ENCODE peak calls at places on chromosomes 13 and 19, in ten cellular contexts. K is pancreas; U is vagina; Z is IMR-90; G is ascending aorta; E is right lobe of liver; R is CD8-positive, alpha-beta T cell; F is brain microvascular endothelial cell; L is fibroblast of pulmonary artery; H is tibial artery. I is an unnamed sample.

GRCh38 chr19:33064117-33064777 is 441 bp downstream of the RHPN2 start:
- DNase-seq in L (no peak), R (no peak), U (no peak), H (no peak), F (no peak), G (no peak), Z (no peak), K (peak), E (peak), I (no peak)

GRCh38 chr19:45645631-45646344 is 6.6 kb upstream of the EML2 start:
- DNase-seq in H (peak), U (no peak), L (peak), Z (peak), E (peak), G (peak), R (peak), F (peak), K (peak), I (peak)

GRCh38 chr19:3358919-3359849 is 7.2 kb upstream of the NFIC start:
- DNase-seq in Z (peak), F (no peak), E (peak), K (peak), L (peak), H (peak), R (peak), U (peak), G (peak), I (peak)

GRCh38 chr13:30364133-30364532 is 56.8 kb upstream of the KATNAL1 start:
- DNase-seq in G (no peak), F (no peak), E (no peak), Z (peak), R (no peak), K (no peak), U (no peak), H (no peak), L (peak), I (no peak)

GRCh38 chr13:28805193-28805819 is 14.8 kb upstream of the MTUS2 start:
- DNase-seq in L (peak), F (no peak), G (no peak), Z (no peak), R (no peak), E (peak), H (no peak), U (no peak), K (no peak), I (peak)

GRCh38 chr19:10510301-10510802 is 6.9 kb downstream of the S1PR5 start:
- DNase-seq in F (no peak), H (no peak), G (no peak), R (peak), U (no peak), E (no peak), Z (no peak), K (no peak), L (no peak), I (no peak)

GRCh38 chr13:46339035-46339666 is 47.9 kb downstream of the RUBCNL start:
- DNase-seq in K (no peak), H (no peak), R (no peak), Z (peak), E (no peak), G (no peak), U (peak), F (peak), L (peak), I (peak)

GRCh38 chr13:25478186-25478585 is 106.4 kb downstream of the ATP8A2 start:
- DNase-seq in L (no peak), E (no peak), F (no peak), U (no peak), G (no peak), R (no peak), K (no peak), Z (no peak), H (no peak), I (peak)

GRCh38 chr19:31054430-31054829 is 294.8 kb downstream of the TSHZ3 start:
- DNase-seq in Z (peak), E (no peak), L (peak), G (no peak), K (no peak), R (no peak), H (no peak), F (peak), U (no peak), I (peak)

GRCh38 chr13:66618702-66619101 is 611.4 kb downstream of the PCDH9 start:
- DNase-seq in L (peak), H (no peak), R (no peak), U (no peak), Z (peak), F (no peak), K (no peak), G (no peak), E (no peak), I (peak)

GRCh38 chr19:31974290-31974689 is 371.1 kb upstream of the ZNF507 start:
- DNase-seq in E (no peak), L (no peak), Z (no peak), U (no peak), F (no peak), R (no peak), G (no peak), K (no peak), H (no peak), I (no peak)

GRCh38 chr19:35657904-35658700 is 8.2 kb upstream of the UPK1A start:
- DNase-seq in R (no peak), E (no peak), Z (no peak), G (no peak), L (no peak), U (no peak), K (no peak), H (no peak), F (peak), I (no peak)

GRCh38 chr19:45790942-45791341 is 1.7 kb downstream of the DMWD start:
- DNase-seq in H (no peak), G (no peak), Z (no peak), K (no peak), U (no peak), F (no peak), R (peak), L (no peak), E (no peak), I (no peak)

GRCh38 chr13:75792526-75793187 is 156.5 kb downstream of the LMO7 start:
- DNase-seq in K (peak), U (no peak), L (peak), G (no peak), R (no peak), E (peak), Z (peak), F (no peak), H (no peak), I (peak)

GRCh38 chr13:19665427-19665859 is 32.0 kb downstream of the MPHOSPH8 start:
- DNase-seq in L (no peak), Z (no peak), F (no peak), H (no peak), U (no peak), E (no peak), K (no peak), R (no peak), G (no peak), I (no peak)

GRCh38 chr19:57748029-57748428 is 1.4 kb downstream of the ZNF776 start:
- DNase-seq in H (no peak), Z (no peak), K (no peak), R (no peak), U (no peak), F (no peak), G (no peak), L (no peak), E (no peak), I (no peak)

GRCh38 chr19:33798701-33799111 is 2.0 kb downstream of the KCTD15 start:
- DNase-seq in G (no peak), U (no peak), Z (peak), K (no peak), R (no peak), E (no peak), H (no peak), L (peak), F (no peak), I (peak)

GRCh38 chr19:49896863-49897621 is at the start of gene IL4I1:
- DNase-seq in L (peak), F (no peak), E (no peak), R (peak), Z (peak), H (no peak), K (no peak), G (no peak), U (no peak), I (peak)

GRCh38 chr19:10604460-10604980 is 17.4 kb upstream of the AP1M2 start:
- DNase-seq in E (no peak), K (no peak), R (peak), F (no peak), Z (no peak), U (no peak), H (no peak), L (no peak), G (no peak), I (no peak)

GRCh38 chr13:61255035-61255796 is 160.4 kb downstream of the PCDH20 start:
- DNase-seq in G (no peak), H (no peak), Z (no peak), L (peak), R (no peak), F (no peak), E (no peak), U (no peak), K (no peak), I (peak)

GRCh38 chr13:30737511-30738342 is 2.4 kb downstream of the ALOX5AP start:
- DNase-seq in E (no peak), R (no peak), F (no peak), G (no peak), Z (no peak), K (no peak), H (no peak), L (no peak), U (no peak), I (no peak)

GRCh38 chr13:112159575-112160547 is 92.9 kb downstream of the SOX1 start:
- DNase-seq in R (no peak), U (no peak), Z (no peak), L (no peak), E (no peak), K (no peak), H (peak), G (no peak), F (no peak), I (no peak)

GRCh38 chr13:101785858-101786257 is 333.4 kb downstream of the ITGBL1 start:
- DNase-seq in R (no peak), K (peak), H (no peak), G (no peak), F (peak), L (peak), E (peak), U (no peak), Z (peak), I (peak)

GRCh38 chr19:21878646-21879045 is 42.7 kb upstream of the ZNF43 start:
- DNase-seq in R (no peak), U (peak), Z (no peak), E (no peak), G (no peak), L (no peak), F (no peak), K (no peak), H (no peak), I (no peak)

GRCh38 chr13:103178986-103179695 is 112.9 kb upstream of the SLC10A2 start:
- DNase-seq in Z (no peak), E (no peak), L (no peak), F (no peak), U (no peak), G (no peak), H (no peak), R (no peak), K (no peak), I (no peak)

DNA sequence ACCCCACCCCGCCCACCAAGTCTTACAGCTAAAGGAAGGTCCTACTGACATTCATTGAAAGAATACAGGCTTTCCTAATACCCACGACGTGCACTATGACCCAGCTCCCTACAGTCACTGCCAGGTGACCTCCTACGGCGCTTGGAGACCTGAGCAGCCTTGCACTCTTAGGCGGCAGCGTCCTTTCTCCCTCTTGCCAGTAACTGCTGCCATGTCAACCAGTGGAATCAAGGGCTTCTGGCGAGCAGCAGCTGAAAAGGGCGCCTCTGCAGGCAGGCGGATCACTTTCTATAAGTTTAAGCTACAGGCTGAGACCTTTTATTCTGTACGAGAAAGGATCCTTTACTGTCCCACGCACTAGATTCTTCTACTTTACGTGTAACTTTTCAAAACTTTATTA is 2.0 kb downstream of the KCTD12 start:
- DNase-seq in G (no peak), K (peak), Z (no peak), R (no peak), H (no peak), U (no peak), L (peak), E (no peak), F (peak), I (peak)
- TF ChIP-seq CTCF in G (no peak), K (no peak), Z (no peak), R (no peak), H (no peak), U (no peak), L (peak), E (no peak), F (peak), I (peak)

DNA sequence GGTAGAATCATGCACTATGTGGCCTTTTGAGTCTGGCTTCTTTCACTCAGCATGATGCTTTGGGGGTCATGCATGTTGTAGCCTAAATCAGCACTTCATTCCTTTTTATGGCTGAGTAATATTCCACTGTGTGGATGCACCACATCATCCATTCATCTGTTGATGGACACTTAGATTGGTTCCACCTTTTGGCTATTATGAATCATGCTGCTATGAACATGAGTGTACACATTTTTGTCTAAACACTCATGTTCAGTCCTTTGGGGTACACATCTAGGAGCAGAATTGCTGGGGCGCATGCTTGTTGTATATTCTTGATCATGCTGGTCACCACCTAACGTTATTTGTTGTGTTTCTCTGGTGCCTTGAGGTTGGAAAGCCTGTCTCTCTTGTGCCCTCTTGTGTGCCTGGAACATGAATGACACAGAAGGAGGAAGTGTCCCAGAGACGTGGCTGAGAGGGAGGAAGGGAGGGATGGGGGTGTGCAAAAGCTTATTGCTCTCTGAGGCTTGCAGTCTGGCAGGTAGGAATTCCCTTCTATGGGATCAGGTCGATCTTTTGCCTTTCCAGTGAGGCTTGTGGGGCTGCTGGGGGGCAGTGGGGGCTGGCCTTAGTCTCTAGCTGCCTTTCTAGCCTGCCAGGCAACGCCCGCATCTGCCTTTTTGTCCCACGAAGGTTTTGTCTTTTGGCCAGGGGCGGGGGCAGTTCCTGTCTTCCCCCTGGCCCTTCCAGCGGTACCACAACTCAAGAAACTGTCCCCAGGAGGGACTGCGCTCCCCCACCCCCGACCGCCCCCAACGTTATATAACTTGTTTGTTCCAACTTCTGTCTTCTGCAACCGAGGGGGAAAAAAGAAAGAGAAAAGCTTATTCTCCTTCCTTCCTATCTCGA is 7.6 kb downstream of the KLHL26 start:
- DNase-seq in F (no peak), K (no peak), G (no peak), E (no peak), L (no peak), H (peak), R (no peak), U (no peak), Z (no peak), I (no peak)
- H3K4me3 ChIP-seq in F (no peak), K (no peak), G (peak), E (no peak), L (no peak), H (peak), R (no peak), U (no peak), Z (no peak), I (no peak)

GRCh38 chr19:51542699-51543098 is 11.2 kb upstream of the SIGLEC6 start:
- DNase-seq in Z (no peak), H (no peak), U (no peak), G (no peak), E (no peak), F (no peak), R (no peak), K (no peak), L (no peak), I (no peak)
- TF ChIP-seq CTCF in Z (no peak), H (no peak), U (no peak), G (no peak), E (no peak), F (no peak), R (no peak), K (no peak), L (no peak), I (no peak)

GRCh38 chr19:13503570-13504235 is 2.6 kb downstream of the CACNA1A start:
- DNase-seq in K (no peak), H (no peak), G (no peak), U (no peak), F (no peak), R (no peak), Z (no peak), L (no peak), E (no peak), I (no peak)

GRCh38 chr19:13505164-13505695 is 1.0 kb downstream of the CACNA1A start:
- DNase-seq in E (no peak), U (no peak), R (no peak), H (no peak), L (no peak), F (no peak), Z (no peak), G (no peak), K (no peak), I (no peak)

GRCh38 chr19:13507053-13507611 is 853 bp upstream of the CACNA1A start:
- DNase-seq in R (no peak), G (no peak), E (no peak), Z (peak), F (no peak), K (no peak), H (no peak), U (no peak), L (no peak), I (peak)

GRCh38 chr19:13505761-13506549 is at the start of gene CACNA1A:
- DNase-seq in H (no peak), L (no peak), U (no peak), Z (peak), K (no peak), F (no peak), R (no peak), G (no peak), E (no peak), I (peak)

GRCh38 chr19:13506550-13506878 is 235 bp upstream of the CACNA1A start:
- DNase-seq in E (no peak), U (no peak), F (no peak), K (no peak), G (no peak), H (no peak), Z (peak), L (no peak), R (no peak), I (peak)
- H3K4me3 ChIP-seq in E (no peak), U (no peak), F (no peak), K (no peak), G (peak), H (peak), Z (peak), L (no peak), R (no peak), I (peak)

GRCh38 chr19:13847033-13847899 is 29.7 kb upstream of the NANOS3 start:
- DNase-seq in F (peak), G (peak), Z (peak), L (peak), H (peak), K (peak), E (peak), U (peak), R (peak), I (peak)
- TF ChIP-seq CTCF in F (no peak), G (peak), Z (peak), L (no peak), H (peak), K (no peak), E (peak), U (no peak), R (no peak), I (no peak)

DNA sequence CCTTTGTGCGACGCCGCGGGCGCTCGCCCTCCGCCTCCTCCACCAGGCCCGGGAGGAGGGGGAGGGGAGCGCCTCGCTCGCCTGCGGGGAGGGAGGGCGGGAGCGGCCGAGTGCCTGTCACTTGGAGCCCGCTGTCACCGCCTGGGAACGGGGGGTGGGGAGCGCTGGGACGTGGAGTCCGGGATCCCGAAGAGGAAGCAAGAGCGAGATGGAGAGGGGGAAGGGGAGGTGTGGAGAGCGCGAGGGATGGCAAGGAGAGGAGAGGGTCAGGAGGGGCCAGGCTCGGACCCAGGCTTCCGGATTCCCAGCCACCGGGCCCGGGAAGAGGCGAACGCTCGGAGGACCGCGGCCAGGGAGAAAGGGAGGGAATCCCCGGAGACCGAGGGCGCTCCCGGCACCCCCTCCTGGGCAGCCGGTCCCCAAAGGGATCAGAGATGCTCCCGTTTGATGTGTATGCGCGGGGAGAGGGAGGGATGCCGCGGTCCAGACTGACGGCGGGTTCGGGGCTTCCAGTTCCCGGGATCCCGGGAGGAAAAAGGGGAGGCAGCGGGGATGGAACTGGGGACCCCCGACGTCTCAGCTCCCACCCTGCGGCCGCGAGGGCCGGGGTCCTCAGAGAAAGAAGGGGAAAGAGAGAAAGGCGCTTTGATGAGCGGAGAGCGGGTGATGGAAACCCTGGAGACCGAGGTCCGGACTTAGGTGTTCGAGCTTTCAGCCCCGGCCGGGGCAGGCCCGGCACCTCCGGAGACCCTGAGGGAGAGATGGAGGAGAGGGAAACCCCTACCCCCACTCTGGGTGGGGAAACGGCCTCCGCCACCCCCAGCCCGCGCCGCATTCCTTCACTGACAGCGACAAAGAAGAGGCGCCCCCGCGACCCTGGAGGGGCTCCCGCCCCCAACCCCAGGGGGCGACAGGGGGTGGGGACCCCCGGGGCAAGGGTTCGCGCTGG is 4.7 kb upstream of the DPF1 start:
- DNase-seq in L (no peak), H (no peak), Z (no peak), R (no peak), K (no peak), E (no peak), U (no peak), F (no peak), G (no peak), I (no peak)
- H3K4me3 ChIP-seq in L (peak), H (peak), Z (peak), R (no peak), K (no peak), E (no peak), U (peak), F (peak), G (peak), I (peak)

DNA sequence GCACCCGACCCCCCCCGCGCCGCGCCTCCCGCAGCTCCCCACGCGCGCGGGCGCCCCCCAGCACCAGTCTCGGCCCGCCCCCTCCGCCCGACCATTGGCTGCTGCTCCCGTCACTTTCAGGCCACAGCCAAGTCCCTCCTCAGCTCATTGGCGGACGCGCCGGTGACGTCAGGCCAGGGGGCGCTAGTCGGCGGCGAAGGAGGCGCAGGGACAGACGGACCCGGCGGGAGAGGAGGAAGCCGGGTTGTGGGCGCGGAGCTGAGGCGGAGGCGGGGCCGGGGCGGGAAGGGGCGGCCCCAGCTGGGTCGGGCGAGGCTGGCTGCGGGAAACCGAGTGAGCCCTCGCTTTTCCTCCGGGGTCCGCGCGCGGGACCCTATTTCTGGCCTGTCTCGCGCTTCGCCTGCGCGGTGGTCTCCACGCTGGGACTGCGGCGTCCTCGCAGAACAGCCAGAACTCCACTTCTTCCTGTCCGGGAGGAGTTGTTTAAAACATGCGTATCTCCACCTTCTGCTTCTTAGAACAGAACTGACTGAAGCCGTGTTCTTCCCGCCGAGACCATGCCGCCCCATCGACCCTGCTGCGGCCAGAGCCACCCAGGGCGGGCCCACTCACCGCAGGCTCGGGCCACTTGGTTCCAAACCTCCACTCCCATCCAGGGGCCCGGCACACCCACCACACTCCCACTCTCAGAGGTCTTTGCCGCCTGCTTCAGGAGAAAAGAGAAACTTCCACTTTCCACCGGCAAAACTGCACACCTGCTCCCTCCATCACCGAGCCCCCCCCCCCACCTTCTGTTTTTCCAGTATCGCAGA is 459 bp upstream of the TMTC4 start:
- DNase-seq in Z (peak), R (peak), E (peak), U (peak), F (peak), H (peak), G (peak), K (peak), L (peak), I (peak)
- TF ChIP-seq CTCF in Z (peak), R (no peak), E (peak), U (no peak), F (peak), H (no peak), G (no peak), K (no peak), L (peak), I (peak)

I was measured in cardiac fibroblast.